ENCODE peak calls at places on chromosomes 12 and 14, in four cellular contexts. X is HL-60, C is GM12878, P is K562. O is an unnamed sample.

GRCh38 chr12:116539905-116540482 is 19.2 kb upstream of the MAP1LC3B2 start:
- DNase-seq in X (no peak), C (no peak), P (no peak), O (no peak)

GRCh38 chr12:946212-946611 is 3.3 kb downstream of the RAD52 start:
- DNase-seq in X (no peak), C (peak; percentile 15), P (no peak), O (no peak)

GRCh38 chr14:77663289-77663688 is 44.5 kb downstream of the ALKBH1 start:
- DNase-seq in X (no peak), C (no peak), P (no peak), O (no peak)

GRCh38 chr14:104362761-104363605 is 216.6 kb upstream of the C14orf180 start:
- DNase-seq in X (no peak), C (no peak), P (no peak), O (no peak)

GRCh38 chr14:36520601-36521525 is 831 bp upstream of the NKX2-1 start:
- DNase-seq in X (no peak), C (no peak), P (peak; percentile 36), O (no peak)

GRCh38 chr12:109670647-109671046 is 43.0 kb upstream of the FAM222A start:
- DNase-seq in X (no peak), C (no peak), P (no peak), O (no peak)

GRCh38 chr14:54653764-54654469 is 87.0 kb downstream of the SAMD4A start:
- DNase-seq in X (no peak), C (no peak), P (no peak), O (no peak)

GRCh38 chr14:104303705-104304425 is 165.5 kb downstream of the KIF26A start:
- DNase-seq in X (no peak), C (no peak), P (no peak), O (no peak)

GRCh38 chr14:24940213-24940783 is 109.6 kb downstream of the STXBP6 start:
- DNase-seq in X (no peak), C (no peak), P (no peak), O (no peak)

GRCh38 chr14:24938593-24938992 is 111.4 kb downstream of the STXBP6 start:
- DNase-seq in X (no peak), C (no peak), P (no peak), O (no peak)

GRCh38 chr14:24941719-24942118 is 108.2 kb downstream of the STXBP6 start:
- DNase-seq in X (no peak), C (no peak), P (no peak), O (no peak)

GRCh38 chr14:24944800-24945199 is 105.1 kb downstream of the STXBP6 start:
- DNase-seq in X (no peak), C (no peak), P (no peak), O (no peak)

DNA sequence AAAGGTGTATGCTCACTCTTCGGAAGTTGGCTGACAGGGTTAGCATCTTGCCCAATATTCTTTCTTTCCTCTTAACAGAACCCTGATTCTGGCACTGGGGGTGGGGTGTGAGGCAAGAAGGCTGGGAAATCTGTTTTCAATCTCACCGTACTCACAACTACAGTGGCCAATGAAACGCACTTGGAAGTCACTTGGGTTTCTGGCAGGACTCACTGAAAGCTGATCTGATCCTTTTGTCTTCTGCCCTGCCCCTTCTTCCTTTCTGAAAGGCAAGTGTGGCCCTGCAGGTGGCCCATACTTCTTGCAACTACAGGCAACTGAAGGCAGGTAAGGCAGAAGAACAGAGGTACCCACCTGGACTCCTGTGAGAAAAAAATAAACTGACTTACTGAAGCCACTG is 106.9 kb downstream of the STXBP6 start:
- DNase-seq in X (no peak), C (no peak), P (no peak), O (no peak)
- TF ChIP-seq SPI1 in X (no peak), C (no peak), P (no peak), O (no peak)

GRCh38 chr12:67434653-67435375 is 165.7 kb downstream of the CAND1 start:
- DNase-seq in X (no peak), C (no peak), P (no peak), O (no peak)
- TF ChIP-seq SPI1 in X (no peak), C (no peak), P (no peak), O (no peak)

DNA sequence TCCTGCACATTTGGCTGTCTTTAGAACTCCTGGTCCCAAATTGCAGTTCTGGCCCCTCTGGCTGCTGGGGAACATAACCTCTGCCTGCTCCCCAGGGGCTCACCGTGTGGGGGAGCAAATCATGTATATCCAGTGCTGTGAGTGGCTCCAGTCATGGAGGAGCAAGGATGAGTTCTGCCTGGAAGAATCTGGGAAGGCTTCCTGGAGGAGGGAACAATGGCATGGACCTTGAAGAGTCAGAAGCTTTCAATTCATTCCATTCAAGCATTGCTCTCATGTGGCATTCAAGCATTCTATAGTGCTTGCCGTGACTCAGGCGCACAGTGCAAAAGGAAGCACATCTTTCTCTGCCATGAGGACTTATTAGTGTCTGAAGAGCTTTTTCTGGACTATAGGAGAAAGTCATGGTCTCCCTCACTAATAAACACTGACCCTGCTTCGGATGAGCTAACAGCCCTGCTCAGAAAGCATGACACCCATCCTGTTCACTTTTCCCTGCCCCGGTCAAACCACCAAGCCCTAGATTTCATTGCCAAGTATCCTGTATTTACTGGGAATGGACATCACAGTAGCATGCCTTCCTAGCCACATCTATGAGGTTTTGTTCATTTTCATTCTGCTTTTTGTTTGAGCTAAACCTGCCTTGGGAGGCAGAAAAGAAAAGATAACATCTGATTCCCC is 3.5 kb downstream of the IFI27 start:
- DNase-seq in X (no peak), C (no peak), P (no peak), O (no peak)
- TF ChIP-seq SPI1 in X (no peak), C (no peak), P (no peak), O (no peak)

GRCh38 chr12:52279683-52280318 is 5.4 kb downstream of the KRT86 start:
- DNase-seq in X (no peak), C (no peak), P (no peak), O (no peak)

GRCh38 chr12:52275686-52276085 is 1.2 kb downstream of the KRT86 start:
- DNase-seq in X (no peak), C (no peak), P (no peak), O (no peak)

GRCh38 chr12:52278931-52279682 is 4.7 kb downstream of the KRT86 start:
- DNase-seq in X (peak; percentile 26), C (no peak), P (peak; percentile 84), O (peak; percentile 89)

GRCh38 chr12:52278530-52278929 is 4.1 kb downstream of the KRT86 start:
- DNase-seq in X (no peak), C (no peak), P (no peak), O (no peak)

GRCh38 chr12:52277486-52278245 is 3.2 kb downstream of the KRT86 start:
- DNase-seq in X (no peak), C (no peak), P (no peak), O (no peak)
- TF ChIP-seq SPI1 in X (no peak), C (no peak), P (no peak), O (no peak)

DNA sequence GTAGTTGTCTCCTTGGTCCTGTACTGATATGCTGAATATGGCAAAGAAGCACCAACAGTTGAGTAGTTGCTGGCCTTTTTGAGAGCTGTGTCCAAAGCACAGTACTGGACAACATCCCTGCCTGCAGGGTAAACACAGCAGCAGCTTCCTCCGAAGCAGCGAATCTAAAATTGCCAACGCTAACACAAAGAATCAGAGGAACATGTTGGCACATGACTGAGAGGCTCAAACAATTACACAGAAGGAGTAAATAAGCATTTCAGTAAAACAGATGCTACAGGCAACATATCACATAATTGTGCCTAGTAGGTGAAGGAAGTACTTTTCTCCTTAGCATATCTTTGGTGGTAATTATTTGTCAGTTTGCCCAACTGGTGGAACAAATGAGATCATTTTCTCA is 52.1 kb downstream of the KICS2 start:
- DNase-seq in X (no peak), C (no peak), P (no peak), O (no peak)
- TF ChIP-seq SPI1 in X (no peak), C (no peak), P (no peak), O (no peak)

GRCh38 chr12:2299207-2299606 is 246.4 kb downstream of the CACNA1C start:
- DNase-seq in X (no peak), C (no peak), P (no peak), O (no peak)
- TF ChIP-seq SPI1 in X (no peak), C (no peak), P (no peak), O (no peak)